ENCODE peak calls at places on chromosomes 1 and 21, in nine cellular contexts. One of them, this sample, is unnamed.
A peak's percentile ranks its signal among the peaks of the same experiment; 100 is the strongest.

GRCh38 chr1:52294580-52294979 is 71.4 kb downstream of the CC2D1B start:
- DNase-seq in activated CD8-positive, alpha-beta memory T cell treated with anti-CD3 and anti-CD28 coated beads, Interleukin-2, amount 50 U/mL, for 4 hours: no peak
- DNase-seq in lung: no peak
- DNase-seq in right cardiac atrium: no peak
- DNase-seq in NCI-H1105 treated with DMSO at 0.1 percent for 48 hours: no peak
- DNase-seq in amniotic epithelial cell: peak; percentile 21
- DNase-seq in glomerular endothelial cell: no peak
- DNase-seq in ELR: peak; percentile 3
- DNase-seq in fibroblast of lung: peak; percentile 9
- DNase-seq in this sample: peak; percentile 25

GRCh38 chr1:205301220-205301821 is 20.2 kb downstream of the NUAK2 start:
- DNase-seq in activated CD8-positive, alpha-beta memory T cell treated with anti-CD3 and anti-CD28 coated beads, Interleukin-2, amount 50 U/mL, for 4 hours: no peak
- DNase-seq in lung: peak; percentile 91
- DNase-seq in right cardiac atrium: no peak
- DNase-seq in NCI-H1105 treated with DMSO at 0.1 percent for 48 hours: peak; percentile 77
- DNase-seq in amniotic epithelial cell: peak; percentile 97
- DNase-seq in glomerular endothelial cell: no peak
- DNase-seq in ELR: peak; percentile 94
- DNase-seq in fibroblast of lung: peak; percentile 96
- DNase-seq in this sample: peak; percentile 94

GRCh38 chr1:35298464-35298863 is 30.0 kb downstream of the ZMYM4 start:
- DNase-seq in activated CD8-positive, alpha-beta memory T cell treated with anti-CD3 and anti-CD28 coated beads, Interleukin-2, amount 50 U/mL, for 4 hours: no peak
- DNase-seq in lung: no peak
- DNase-seq in right cardiac atrium: no peak
- DNase-seq in NCI-H1105 treated with DMSO at 0.1 percent for 48 hours: peak; percentile 27
- DNase-seq in amniotic epithelial cell: peak; percentile 42
- DNase-seq in glomerular endothelial cell: no peak
- DNase-seq in ELR: peak; percentile 53
- DNase-seq in fibroblast of lung: peak; percentile 44
- DNase-seq in this sample: peak; percentile 62

GRCh38 chr1:157000686-157001085 is 44.9 kb downstream of the ARHGEF11 start:
- DNase-seq in activated CD8-positive, alpha-beta memory T cell treated with anti-CD3 and anti-CD28 coated beads, Interleukin-2, amount 50 U/mL, for 4 hours: no peak
- DNase-seq in lung: no peak
- DNase-seq in right cardiac atrium: no peak
- DNase-seq in NCI-H1105 treated with DMSO at 0.1 percent for 48 hours: no peak
- DNase-seq in amniotic epithelial cell: peak; percentile 7
- DNase-seq in glomerular endothelial cell: no peak
- DNase-seq in ELR: peak; percentile 34
- DNase-seq in fibroblast of lung: peak; percentile 52
- DNase-seq in this sample: no peak

GRCh38 chr1:228921473-228921872 is 186.2 kb downstream of the RHOU start:
- DNase-seq in activated CD8-positive, alpha-beta memory T cell treated with anti-CD3 and anti-CD28 coated beads, Interleukin-2, amount 50 U/mL, for 4 hours: no peak
- DNase-seq in lung: peak; percentile 53
- DNase-seq in right cardiac atrium: no peak
- DNase-seq in NCI-H1105 treated with DMSO at 0.1 percent for 48 hours: no peak
- DNase-seq in amniotic epithelial cell: peak; percentile 77
- DNase-seq in glomerular endothelial cell: no peak
- DNase-seq in ELR: no peak
- DNase-seq in fibroblast of lung: no peak
- DNase-seq in this sample: no peak

GRCh38 chr1:39895731-39896480 is 5.8 kb downstream of the MYCL start:
- DNase-seq in activated CD8-positive, alpha-beta memory T cell treated with anti-CD3 and anti-CD28 coated beads, Interleukin-2, amount 50 U/mL, for 4 hours: no peak
- DNase-seq in lung: no peak
- DNase-seq in right cardiac atrium: no peak
- DNase-seq in NCI-H1105 treated with DMSO at 0.1 percent for 48 hours: no peak
- DNase-seq in amniotic epithelial cell: no peak
- DNase-seq in glomerular endothelial cell: no peak
- DNase-seq in ELR: no peak
- DNase-seq in fibroblast of lung: no peak
- DNase-seq in this sample: peak; percentile 32

GRCh38 chr21:27424601-27425000 is 457.7 kb upstream of the ADAMTS5 start:
- DNase-seq in activated CD8-positive, alpha-beta memory T cell treated with anti-CD3 and anti-CD28 coated beads, Interleukin-2, amount 50 U/mL, for 4 hours: no peak
- DNase-seq in lung: no peak
- DNase-seq in right cardiac atrium: no peak
- DNase-seq in NCI-H1105 treated with DMSO at 0.1 percent for 48 hours: no peak
- DNase-seq in amniotic epithelial cell: peak; percentile 41
- DNase-seq in glomerular endothelial cell: no peak
- DNase-seq in ELR: peak; percentile 10
- DNase-seq in fibroblast of lung: no peak
- DNase-seq in this sample: no peak

GRCh38 chr1:181043025-181043880 is 9.5 kb downstream of the MR1 start:
- DNase-seq in activated CD8-positive, alpha-beta memory T cell treated with anti-CD3 and anti-CD28 coated beads, Interleukin-2, amount 50 U/mL, for 4 hours: no peak
- DNase-seq in lung: peak; percentile 74
- DNase-seq in right cardiac atrium: no peak
- DNase-seq in NCI-H1105 treated with DMSO at 0.1 percent for 48 hours: no peak
- DNase-seq in amniotic epithelial cell: peak; percentile 52
- DNase-seq in glomerular endothelial cell: no peak
- DNase-seq in ELR: no peak
- DNase-seq in fibroblast of lung: no peak
- DNase-seq in this sample: no peak

GRCh38 chr1:55938861-55939260 is 640.5 kb downstream of the PLPP3 start:
- DNase-seq in activated CD8-positive, alpha-beta memory T cell treated with anti-CD3 and anti-CD28 coated beads, Interleukin-2, amount 50 U/mL, for 4 hours: no peak
- DNase-seq in lung: no peak
- DNase-seq in right cardiac atrium: no peak
- DNase-seq in NCI-H1105 treated with DMSO at 0.1 percent for 48 hours: no peak
- DNase-seq in amniotic epithelial cell: no peak
- DNase-seq in glomerular endothelial cell: no peak
- DNase-seq in ELR: no peak
- DNase-seq in fibroblast of lung: no peak
- DNase-seq in this sample: no peak

GRCh38 chr1:218743861-218744505 is 398.8 kb downstream of the TGFB2 start:
- DNase-seq in activated CD8-positive, alpha-beta memory T cell treated with anti-CD3 and anti-CD28 coated beads, Interleukin-2, amount 50 U/mL, for 4 hours: no peak
- DNase-seq in lung: no peak
- DNase-seq in right cardiac atrium: no peak
- DNase-seq in NCI-H1105 treated with DMSO at 0.1 percent for 48 hours: no peak
- DNase-seq in amniotic epithelial cell: peak; percentile 7
- DNase-seq in glomerular endothelial cell: no peak
- DNase-seq in ELR: no peak
- DNase-seq in fibroblast of lung: no peak
- DNase-seq in this sample: no peak

GRCh38 chr21:29265690-29266479 is 32.8 kb upstream of the BACH1 start:
- DNase-seq in activated CD8-positive, alpha-beta memory T cell treated with anti-CD3 and anti-CD28 coated beads, Interleukin-2, amount 50 U/mL, for 4 hours: peak; percentile 18
- DNase-seq in lung: no peak
- DNase-seq in right cardiac atrium: no peak
- DNase-seq in NCI-H1105 treated with DMSO at 0.1 percent for 48 hours: no peak
- DNase-seq in amniotic epithelial cell: no peak
- DNase-seq in glomerular endothelial cell: no peak
- DNase-seq in ELR: peak; percentile 13
- DNase-seq in fibroblast of lung: no peak
- DNase-seq in this sample: no peak

GRCh38 chr1:178942285-178943218 is 71.7 kb upstream of the ANGPTL1 start:
- DNase-seq in activated CD8-positive, alpha-beta memory T cell treated with anti-CD3 and anti-CD28 coated beads, Interleukin-2, amount 50 U/mL, for 4 hours: no peak
- DNase-seq in lung: peak; percentile 21
- DNase-seq in right cardiac atrium: peak; percentile 64
- DNase-seq in NCI-H1105 treated with DMSO at 0.1 percent for 48 hours: no peak
- DNase-seq in amniotic epithelial cell: peak; percentile 70
- DNase-seq in glomerular endothelial cell: no peak
- DNase-seq in ELR: peak; percentile 62
- DNase-seq in fibroblast of lung: peak; percentile 75
- DNase-seq in this sample: peak; percentile 54

GRCh38 chr1:111241797-111242196 is 14.3 kb downstream of the CHI3L2 start:
- DNase-seq in activated CD8-positive, alpha-beta memory T cell treated with anti-CD3 and anti-CD28 coated beads, Interleukin-2, amount 50 U/mL, for 4 hours: no peak
- DNase-seq in lung: no peak
- DNase-seq in right cardiac atrium: no peak
- DNase-seq in NCI-H1105 treated with DMSO at 0.1 percent for 48 hours: no peak
- DNase-seq in amniotic epithelial cell: no peak
- DNase-seq in glomerular endothelial cell: no peak
- DNase-seq in ELR: peak; percentile 20
- DNase-seq in fibroblast of lung: peak; percentile 37
- DNase-seq in this sample: no peak

GRCh38 chr1:21334214-21335087 is 44.2 kb upstream of the ECE1 start:
- DNase-seq in activated CD8-positive, alpha-beta memory T cell treated with anti-CD3 and anti-CD28 coated beads, Interleukin-2, amount 50 U/mL, for 4 hours: peak; percentile 63
- DNase-seq in lung: peak; percentile 80
- DNase-seq in right cardiac atrium: peak; percentile 89
- DNase-seq in NCI-H1105 treated with DMSO at 0.1 percent for 48 hours: no peak
- DNase-seq in amniotic epithelial cell: peak; percentile 96
- DNase-seq in glomerular endothelial cell: no peak
- DNase-seq in ELR: peak; percentile 94
- DNase-seq in fibroblast of lung: peak; percentile 94
- DNase-seq in this sample: peak; percentile 80

GRCh38 chr1:171595324-171595723 is 26.7 kb upstream of the MYOCOS start:
- DNase-seq in activated CD8-positive, alpha-beta memory T cell treated with anti-CD3 and anti-CD28 coated beads, Interleukin-2, amount 50 U/mL, for 4 hours: no peak
- DNase-seq in lung: no peak
- DNase-seq in right cardiac atrium: no peak
- DNase-seq in NCI-H1105 treated with DMSO at 0.1 percent for 48 hours: no peak
- DNase-seq in amniotic epithelial cell: peak; percentile 30
- DNase-seq in glomerular endothelial cell: no peak
- DNase-seq in ELR: peak; percentile 36
- DNase-seq in fibroblast of lung: peak; percentile 74
- DNase-seq in this sample: peak; percentile 36

GRCh38 chr1:10791117-10791951 is 5.1 kb downstream of the CASZ1 start:
- DNase-seq in activated CD8-positive, alpha-beta memory T cell treated with anti-CD3 and anti-CD28 coated beads, Interleukin-2, amount 50 U/mL, for 4 hours: no peak
- DNase-seq in lung: no peak
- DNase-seq in right cardiac atrium: no peak
- DNase-seq in NCI-H1105 treated with DMSO at 0.1 percent for 48 hours: peak; percentile 88
- DNase-seq in amniotic epithelial cell: no peak
- DNase-seq in glomerular endothelial cell: no peak
- DNase-seq in ELR: no peak
- DNase-seq in fibroblast of lung: no peak
- DNase-seq in this sample: no peak

GRCh38 chr1:235503333-235504121 is 725 bp downstream of the B3GALNT2 start:
- DNase-seq in activated CD8-positive, alpha-beta memory T cell treated with anti-CD3 and anti-CD28 coated beads, Interleukin-2, amount 50 U/mL, for 4 hours: no peak
- DNase-seq in lung: peak; percentile 44
- DNase-seq in right cardiac atrium: peak; percentile 82
- DNase-seq in NCI-H1105 treated with DMSO at 0.1 percent for 48 hours: peak; percentile 34
- DNase-seq in amniotic epithelial cell: peak; percentile 40
- DNase-seq in glomerular endothelial cell: no peak
- DNase-seq in ELR: peak; percentile 71
- DNase-seq in fibroblast of lung: peak; percentile 51
- DNase-seq in this sample: peak; percentile 28

GRCh38 chr1:109392788-109393580 is 4.7 kb downstream of the SORT1 start:
- DNase-seq in activated CD8-positive, alpha-beta memory T cell treated with anti-CD3 and anti-CD28 coated beads, Interleukin-2, amount 50 U/mL, for 4 hours: no peak
- DNase-seq in lung: peak; percentile 71
- DNase-seq in right cardiac atrium: peak; percentile 84
- DNase-seq in NCI-H1105 treated with DMSO at 0.1 percent for 48 hours: no peak
- DNase-seq in amniotic epithelial cell: peak; percentile 77
- DNase-seq in glomerular endothelial cell: no peak
- DNase-seq in ELR: peak; percentile 57
- DNase-seq in fibroblast of lung: peak; percentile 56
- DNase-seq in this sample: no peak

GRCh38 chr1:112380356-112380755 is 15.7 kb upstream of the CTTNBP2NL start:
- DNase-seq in activated CD8-positive, alpha-beta memory T cell treated with anti-CD3 and anti-CD28 coated beads, Interleukin-2, amount 50 U/mL, for 4 hours: no peak
- DNase-seq in lung: no peak
- DNase-seq in right cardiac atrium: no peak
- DNase-seq in NCI-H1105 treated with DMSO at 0.1 percent for 48 hours: no peak
- DNase-seq in amniotic epithelial cell: no peak
- DNase-seq in glomerular endothelial cell: no peak
- DNase-seq in ELR: no peak
- DNase-seq in fibroblast of lung: no peak
- DNase-seq in this sample: no peak

GRCh38 chr1:170805957-170806662 is 129.2 kb upstream of the MROH9 start:
- DNase-seq in activated CD8-positive, alpha-beta memory T cell treated with anti-CD3 and anti-CD28 coated beads, Interleukin-2, amount 50 U/mL, for 4 hours: no peak
- DNase-seq in lung: no peak
- DNase-seq in right cardiac atrium: peak; percentile 59
- DNase-seq in NCI-H1105 treated with DMSO at 0.1 percent for 48 hours: no peak
- DNase-seq in amniotic epithelial cell: no peak
- DNase-seq in glomerular endothelial cell: no peak
- DNase-seq in ELR: no peak
- DNase-seq in fibroblast of lung: no peak
- DNase-seq in this sample: no peak

GRCh38 chr1:204841798-204842197 is 28.9 kb upstream of the NFASC start:
- DNase-seq in activated CD8-positive, alpha-beta memory T cell treated with anti-CD3 and anti-CD28 coated beads, Interleukin-2, amount 50 U/mL, for 4 hours: no peak
- DNase-seq in lung: no peak
- DNase-seq in right cardiac atrium: no peak
- DNase-seq in NCI-H1105 treated with DMSO at 0.1 percent for 48 hours: no peak
- DNase-seq in amniotic epithelial cell: no peak
- DNase-seq in glomerular endothelial cell: no peak
- DNase-seq in ELR: no peak
- DNase-seq in fibroblast of lung: no peak
- DNase-seq in this sample: no peak

GRCh38 chr1:40981702-40982448 is 2.4 kb downstream of the CTPS1 start:
- DNase-seq in activated CD8-positive, alpha-beta memory T cell treated with anti-CD3 and anti-CD28 coated beads, Interleukin-2, amount 50 U/mL, for 4 hours: no peak
- DNase-seq in lung: no peak
- DNase-seq in right cardiac atrium: no peak
- DNase-seq in NCI-H1105 treated with DMSO at 0.1 percent for 48 hours: no peak
- DNase-seq in amniotic epithelial cell: no peak
- DNase-seq in glomerular endothelial cell: no peak
- DNase-seq in ELR: no peak
- DNase-seq in fibroblast of lung: peak; percentile 44
- DNase-seq in this sample: no peak

GRCh38 chr1:115433483-115433882 is 95.4 kb upstream of the NGF start:
- DNase-seq in activated CD8-positive, alpha-beta memory T cell treated with anti-CD3 and anti-CD28 coated beads, Interleukin-2, amount 50 U/mL, for 4 hours: no peak
- DNase-seq in lung: no peak
- DNase-seq in right cardiac atrium: peak; percentile 63
- DNase-seq in NCI-H1105 treated with DMSO at 0.1 percent for 48 hours: no peak
- DNase-seq in amniotic epithelial cell: no peak
- DNase-seq in glomerular endothelial cell: no peak
- DNase-seq in ELR: no peak
- DNase-seq in fibroblast of lung: no peak
- DNase-seq in this sample: no peak

GRCh38 chr1:154463512-154463990 is 38.5 kb upstream of the TDRD10 start:
- DNase-seq in activated CD8-positive, alpha-beta memory T cell treated with anti-CD3 and anti-CD28 coated beads, Interleukin-2, amount 50 U/mL, for 4 hours: peak; percentile 53
- DNase-seq in lung: no peak
- DNase-seq in right cardiac atrium: no peak
- DNase-seq in NCI-H1105 treated with DMSO at 0.1 percent for 48 hours: no peak
- DNase-seq in amniotic epithelial cell: no peak
- DNase-seq in glomerular endothelial cell: no peak
- DNase-seq in ELR: peak; percentile 10
- DNase-seq in fibroblast of lung: no peak
- DNase-seq in this sample: no peak

GRCh38 chr1:238628130-238628529 is 737.4 kb upstream of the ZP4 start:
- DNase-seq in activated CD8-positive, alpha-beta memory T cell treated with anti-CD3 and anti-CD28 coated beads, Interleukin-2, amount 50 U/mL, for 4 hours: no peak
- DNase-seq in lung: no peak
- DNase-seq in right cardiac atrium: no peak
- DNase-seq in NCI-H1105 treated with DMSO at 0.1 percent for 48 hours: no peak
- DNase-seq in amniotic epithelial cell: peak; percentile 29
- DNase-seq in glomerular endothelial cell: no peak
- DNase-seq in ELR: no peak
- DNase-seq in fibroblast of lung: peak; percentile 25
- DNase-seq in this sample: no peak

This sample was measured in AG08395.